ENCODE peak calls at places on chromosomes 13 and 19, in five cellular contexts. One of them, this sample, is unnamed.

GRCh38 chr19:45154064-45154827 is 6.5 kb downstream of the NKPD1 start:
- DNase-seq in IMR-90: peak; percentile 86
- DNase-seq in A549: peak; percentile 73
- DNase-seq in K562: peak; percentile 85
- DNase-seq in SK-N-SH: no peak
- DNase-seq in this sample: no peak

GRCh38 chr13:113411216-113412023 is 41.9 kb downstream of the ADPRHL1 start:
- DNase-seq in IMR-90: peak; percentile 99
- DNase-seq in A549: peak; percentile 63
- DNase-seq in K562: no peak
- DNase-seq in SK-N-SH: no peak
- DNase-seq in this sample: no peak

GRCh38 chr13:27751953-27752352 is 40.3 kb upstream of the GSX1 start:
- DNase-seq in IMR-90: no peak
- DNase-seq in A549: no peak
- DNase-seq in K562: no peak
- DNase-seq in SK-N-SH: no peak
- DNase-seq in this sample: no peak

GRCh38 chr13:92355213-92355612 is 871.4 kb upstream of the GPC6 start:
- DNase-seq in IMR-90: peak; percentile 5
- DNase-seq in A549: peak; percentile 2
- DNase-seq in K562: peak; percentile 59
- DNase-seq in SK-N-SH: peak; percentile 20
- DNase-seq in this sample: no peak

GRCh38 chr19:48461982-48462655 is 6.7 kb downstream of the KCNJ14 start:
- DNase-seq in IMR-90: no peak
- DNase-seq in A549: peak; percentile 72
- DNase-seq in K562: peak; percentile 71
- DNase-seq in SK-N-SH: peak; percentile 74
- DNase-seq in this sample: no peak

GRCh38 chr19:9672893-9673292 is 2.0 kb downstream of the ZNF562 start:
- DNase-seq in IMR-90: no peak
- DNase-seq in A549: no peak
- DNase-seq in K562: peak; percentile 11
- DNase-seq in SK-N-SH: no peak
- DNase-seq in this sample: no peak

GRCh38 chr19:12794196-12794921 is 3.1 kb downstream of the JUNB start:
- DNase-seq in IMR-90: peak; percentile 62
- DNase-seq in A549: peak; percentile 66
- DNase-seq in K562: no peak
- DNase-seq in SK-N-SH: no peak
- DNase-seq in this sample: no peak

GRCh38 chr13:98311200-98311548 is 134.1 kb upstream of the RNF113B start:
- DNase-seq in IMR-90: no peak
- DNase-seq in A549: no peak
- DNase-seq in K562: no peak
- DNase-seq in SK-N-SH: no peak
- DNase-seq in this sample: no peak

GRCh38 chr19:48490980-48491792 is 20.4 kb downstream of the LMTK3 start:
- DNase-seq in IMR-90: no peak
- DNase-seq in A549: peak; percentile 73
- DNase-seq in K562: peak; percentile 95
- DNase-seq in SK-N-SH: peak; percentile 82
- DNase-seq in this sample: no peak

GRCh38 chr13:73258396-73258795 is 199.6 kb downstream of the KLF5 start:
- DNase-seq in IMR-90: peak; percentile 21
- DNase-seq in A549: no peak
- DNase-seq in K562: no peak
- DNase-seq in SK-N-SH: no peak
- DNase-seq in this sample: no peak

GRCh38 chr19:28435551-28436261 is 777.2 kb downstream of the UQCRFS1 start:
- DNase-seq in IMR-90: no peak
- DNase-seq in A549: no peak
- DNase-seq in K562: no peak
- DNase-seq in SK-N-SH: no peak
- DNase-seq in this sample: no peak

GRCh38 chr13:83879431-83880171 is 2.7 kb downstream of the SLITRK1 start:
- DNase-seq in IMR-90: no peak
- DNase-seq in A549: no peak
- DNase-seq in K562: no peak
- DNase-seq in SK-N-SH: no peak
- DNase-seq in this sample: no peak

GRCh38 chr13:42364613-42365000 is 92.7 kb downstream of the AKAP11 start:
- DNase-seq in IMR-90: no peak
- DNase-seq in A549: peak; percentile 4
- DNase-seq in K562: no peak
- DNase-seq in SK-N-SH: no peak
- DNase-seq in this sample: no peak

GRCh38 chr13:56134524-56134923 is 1006.2 kb upstream of the PRR20A start:
- DNase-seq in IMR-90: no peak
- DNase-seq in A549: no peak
- DNase-seq in K562: no peak
- DNase-seq in SK-N-SH: no peak
- DNase-seq in this sample: no peak

GRCh38 chr19:49614096-49614857 is 23.3 kb downstream of the PRR12 start:
- DNase-seq in IMR-90: peak; percentile 91
- DNase-seq in A549: peak; percentile 78
- DNase-seq in K562: no peak
- DNase-seq in SK-N-SH: no peak
- DNase-seq in this sample: no peak
- TF ChIP-seq CTCF in IMR-90: peak; percentile 27
- TF ChIP-seq CTCF in A549: peak; percentile 17
- TF ChIP-seq CTCF in K562: no peak
- TF ChIP-seq CTCF in SK-N-SH: peak; percentile 12
- TF ChIP-seq CTCF in this sample: no peak

DNA sequence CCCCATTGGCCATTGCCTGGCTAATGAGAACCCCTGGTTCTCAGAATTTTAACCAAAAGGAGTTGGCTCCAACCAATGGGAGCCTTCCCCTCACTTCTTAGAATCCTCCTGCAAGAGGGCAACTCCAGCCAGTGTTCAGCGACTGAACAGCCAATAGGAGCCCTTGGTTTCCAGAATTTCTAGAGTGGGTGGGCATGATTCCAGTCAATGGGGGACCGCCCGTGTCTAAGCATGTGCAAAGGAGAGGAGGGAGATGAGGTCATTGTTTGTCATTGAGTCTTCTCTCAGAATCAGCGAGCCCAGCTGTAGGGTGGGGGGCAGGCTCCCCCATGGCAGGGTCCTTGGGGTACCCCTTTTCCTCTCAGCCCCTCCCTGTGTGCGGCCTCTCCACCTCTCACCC is 9.5 kb upstream of the SWSAP1 start:
- DNase-seq in IMR-90: no peak
- DNase-seq in A549: no peak
- DNase-seq in K562: no peak
- DNase-seq in SK-N-SH: no peak
- DNase-seq in this sample: no peak
- TF ChIP-seq RCOR1 in IMR-90: no peak
- TF ChIP-seq RCOR1 in A549: no peak
- TF ChIP-seq RCOR1 in K562: no peak
- TF ChIP-seq RCOR1 in SK-N-SH: no peak
- TF ChIP-seq RCOR1 in this sample: no peak

GRCh38 chr13:24683370-24683769 is 3.2 kb downstream of the ATP12A start:
- DNase-seq in IMR-90: no peak
- DNase-seq in A549: no peak
- DNase-seq in K562: no peak
- DNase-seq in SK-N-SH: no peak
- DNase-seq in this sample: no peak

GRCh38 chr13:24684600-24684998 is 4.4 kb downstream of the ATP12A start:
- DNase-seq in IMR-90: no peak
- DNase-seq in A549: no peak
- DNase-seq in K562: no peak
- DNase-seq in SK-N-SH: no peak
- DNase-seq in this sample: no peak

GRCh38 chr13:24682353-24682752 is 2.1 kb downstream of the ATP12A start:
- DNase-seq in IMR-90: no peak
- DNase-seq in A549: no peak
- DNase-seq in K562: no peak
- DNase-seq in SK-N-SH: no peak
- DNase-seq in this sample: no peak

GRCh38 chr13:24685314-24685713 is 5.1 kb downstream of the ATP12A start:
- DNase-seq in IMR-90: no peak
- DNase-seq in A549: no peak
- DNase-seq in K562: no peak
- DNase-seq in SK-N-SH: no peak
- DNase-seq in this sample: no peak

DNA sequence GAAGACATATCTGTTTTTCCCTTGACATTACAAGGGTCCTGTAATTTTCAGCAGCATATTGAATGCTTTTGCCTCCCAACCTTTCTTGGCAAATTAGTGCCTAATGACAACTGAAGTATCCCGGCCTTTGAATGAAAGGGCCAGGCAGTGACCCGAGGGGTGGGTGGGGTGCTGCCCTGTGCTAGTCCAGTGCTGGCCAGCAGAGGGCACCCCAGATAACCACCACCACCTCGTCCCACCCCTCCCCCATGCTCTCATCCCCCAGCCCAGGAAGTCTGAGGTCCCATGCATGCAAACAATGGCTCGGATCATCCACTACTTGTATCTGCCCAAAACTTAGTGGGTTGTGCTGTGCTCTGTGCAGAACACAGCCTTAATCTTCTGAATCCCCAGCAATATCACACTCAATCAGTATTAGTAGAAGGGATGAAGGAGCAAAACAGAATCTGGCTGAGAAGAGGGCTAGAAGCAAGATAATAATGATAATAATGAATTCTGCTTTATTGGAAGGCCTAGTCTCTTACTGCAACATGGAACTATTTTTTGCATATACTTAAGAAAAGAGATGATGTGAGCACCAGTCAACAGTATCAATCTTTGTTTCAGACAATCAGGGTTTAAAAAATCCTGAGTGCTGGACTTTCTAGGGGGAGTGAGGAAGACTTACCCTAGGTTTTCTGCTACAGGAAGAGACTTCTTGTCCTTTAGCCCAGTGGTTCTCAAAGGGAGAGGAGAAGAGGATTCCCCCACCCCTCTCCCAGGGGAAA is 3.8 kb downstream of the ATP12A start:
- DNase-seq in IMR-90: peak; percentile 23
- DNase-seq in A549: peak; percentile 35
- DNase-seq in K562: peak; percentile 90
- DNase-seq in SK-N-SH: peak; percentile 91
- DNase-seq in this sample: no peak
- TF ChIP-seq CTCF in IMR-90: peak; percentile 57
- TF ChIP-seq CTCF in A549: peak; percentile 54
- TF ChIP-seq CTCF in K562: peak; percentile 60
- TF ChIP-seq CTCF in SK-N-SH: peak; percentile 75
- TF ChIP-seq CTCF in this sample: peak; percentile 89

DNA sequence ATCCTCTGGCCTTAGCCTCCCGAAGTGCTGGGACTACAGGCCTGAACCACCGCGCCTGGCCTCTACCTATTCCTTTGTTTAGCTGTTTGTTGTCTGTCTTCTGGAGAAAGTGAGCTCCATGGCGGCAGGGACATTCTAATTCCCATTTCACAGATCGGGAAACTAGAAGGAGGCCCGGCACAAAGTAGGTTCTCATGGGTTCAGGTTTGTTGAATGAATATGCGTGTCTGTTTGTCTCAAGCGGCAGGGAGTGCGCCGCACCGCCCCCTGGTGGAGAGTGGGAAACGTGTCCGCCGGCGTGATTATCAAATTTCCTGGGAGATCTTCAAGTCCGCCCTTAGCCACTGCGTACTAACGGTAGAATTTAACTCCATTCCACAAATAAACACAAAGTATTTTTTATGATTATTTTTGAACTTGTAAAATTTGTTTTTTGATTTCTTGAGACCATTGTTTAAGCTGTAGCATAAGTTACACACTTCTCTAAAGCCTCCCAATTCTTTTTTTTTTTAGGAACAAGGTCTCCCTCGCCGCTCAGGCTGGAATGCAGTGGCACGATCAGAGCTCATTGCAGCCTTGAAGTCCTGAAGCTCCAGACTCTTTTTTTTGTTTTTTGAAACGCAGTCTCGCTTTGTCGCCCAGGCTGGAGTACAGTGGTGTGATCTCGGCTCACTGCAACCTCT is 8.9 kb upstream of the CCDC9 start:
- DNase-seq in IMR-90: peak; percentile 75
- DNase-seq in A549: peak; percentile 88
- DNase-seq in K562: peak; percentile 64
- DNase-seq in SK-N-SH: peak; percentile 74
- DNase-seq in this sample: no peak
- TF ChIP-seq RCOR1 in IMR-90: no peak
- TF ChIP-seq RCOR1 in A549: no peak
- TF ChIP-seq RCOR1 in K562: peak; percentile 88
- TF ChIP-seq RCOR1 in SK-N-SH: no peak
- TF ChIP-seq RCOR1 in this sample: peak; percentile 47

DNA sequence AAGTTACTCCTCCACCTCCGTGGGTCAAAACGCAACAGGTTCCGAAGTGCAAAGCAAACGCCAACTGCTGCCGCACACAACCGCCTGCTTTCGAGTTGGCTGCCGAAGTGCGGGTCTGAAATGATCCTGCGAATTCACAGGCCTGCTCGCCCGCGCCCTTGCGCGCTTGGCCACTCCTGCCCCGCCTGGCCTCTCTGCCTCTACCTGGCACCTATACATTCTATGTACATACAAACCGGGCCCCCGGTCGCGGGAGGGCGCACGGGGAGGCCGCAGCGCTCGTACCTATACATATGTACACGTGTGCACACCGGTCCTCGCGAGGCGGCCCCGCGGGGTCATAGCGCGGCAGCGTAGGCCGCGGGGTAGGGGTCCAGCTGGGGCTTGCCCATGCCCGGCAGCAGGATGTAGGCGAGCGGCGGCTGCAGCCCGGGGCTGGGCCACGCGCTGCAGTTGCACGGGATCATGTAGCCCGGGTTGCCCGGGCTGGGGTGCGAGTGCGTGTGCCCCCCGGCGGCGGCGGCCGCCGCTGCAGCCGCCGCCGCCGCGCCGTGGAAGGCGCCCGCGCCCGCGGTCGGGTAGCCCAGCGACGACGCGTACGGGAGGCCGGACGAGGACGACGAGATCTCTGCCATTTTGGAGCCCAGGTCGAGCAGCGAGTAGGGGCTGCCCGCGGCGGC is 1.3 kb downstream of the SOX21 start:
- DNase-seq in IMR-90: no peak
- DNase-seq in A549: peak; percentile 42
- DNase-seq in K562: peak; percentile 54
- DNase-seq in SK-N-SH: peak; percentile 86
- DNase-seq in this sample: no peak
- TF ChIP-seq CTCF in IMR-90: peak; percentile 20
- TF ChIP-seq CTCF in A549: peak; percentile 50
- TF ChIP-seq CTCF in K562: no peak
- TF ChIP-seq CTCF in SK-N-SH: no peak
- TF ChIP-seq CTCF in this sample: no peak

DNA sequence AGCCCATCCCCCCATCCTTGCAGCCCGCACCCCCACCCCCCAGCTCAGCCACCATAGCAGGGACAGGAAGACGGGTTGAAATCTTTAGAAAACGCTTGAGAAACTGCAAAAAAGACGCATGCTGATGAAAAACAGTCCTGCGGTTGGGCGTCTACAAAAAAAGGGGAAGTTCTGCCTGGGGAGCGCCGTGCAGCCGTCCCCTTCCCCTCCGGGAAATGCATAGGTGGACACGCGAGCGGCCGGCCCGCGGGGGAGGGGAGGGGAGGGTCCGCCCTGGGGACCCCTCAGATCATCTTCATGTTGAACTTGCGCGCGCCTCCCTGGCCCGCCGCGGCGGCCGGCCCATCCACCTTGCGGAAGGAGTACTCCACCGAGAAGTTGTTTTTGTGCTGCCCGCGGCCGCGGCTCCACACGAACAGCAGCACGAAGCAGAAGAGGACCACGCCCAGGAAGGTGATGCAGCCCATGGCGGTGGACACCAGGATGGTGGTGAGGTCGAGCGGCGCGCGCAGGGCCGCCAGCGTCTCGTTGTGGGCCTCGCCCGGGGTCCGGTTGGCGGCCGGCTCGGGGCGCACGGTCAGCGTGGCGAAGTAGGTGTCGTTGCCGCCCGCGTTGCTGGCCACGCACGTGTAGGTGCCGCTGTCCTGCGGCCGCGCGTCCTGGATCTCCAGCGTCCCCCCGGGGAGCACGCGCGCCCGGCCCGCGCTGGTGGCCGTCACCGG is 7.9 kb upstream of the PEAK3 start:
- DNase-seq in IMR-90: no peak
- DNase-seq in A549: no peak
- DNase-seq in K562: peak; percentile 53
- DNase-seq in SK-N-SH: no peak
- DNase-seq in this sample: peak; percentile 48
- TF ChIP-seq RCOR1 in IMR-90: no peak
- TF ChIP-seq RCOR1 in A549: no peak
- TF ChIP-seq RCOR1 in K562: peak; percentile 2
- TF ChIP-seq RCOR1 in SK-N-SH: no peak
- TF ChIP-seq RCOR1 in this sample: no peak

This sample was measured in GM12878.